ENCODE peak calls at places on chromosomes 12 and 14, in eight cellular contexts. I is PC-9; Y is effector memory CD4-positive, alpha-beta T cell; T is Peyer's patch; R is CD4-positive, alpha-beta T cell; X is kidney; K is adipocyte; A is heart right ventricle. U is an unnamed sample. For H3K9me3, the result is how much of the 10 kb centered on the place peaks cover.

GRCh38 chr14:81401420-81402122 is 1.4 kb upstream of the STON2 start:
- DNase-seq in I (peak), Y (no peak), T (no peak), R (no peak), X (no peak), K (peak), A (no peak), U (no peak)

GRCh38 chr12:92078167-92079053 is 67.2 kb downstream of the BTG1 start:
- DNase-seq in I (peak), Y (no peak), T (peak), R (no peak), X (no peak), K (peak), A (no peak), U (no peak)

GRCh38 chr14:77615231-77616132 is 955 bp downstream of the SPTLC2 start:
- DNase-seq in I (peak), Y (no peak), T (no peak), R (no peak), X (no peak), K (peak), A (no peak), U (no peak)

GRCh38 chr14:63666326-63666725 is 24.7 kb upstream of the WDR89 start:
- DNase-seq in I (peak), Y (no peak), T (no peak), R (no peak), X (no peak), K (no peak), A (no peak), U (no peak)

GRCh38 chr12:51209259-51209658 is 8.6 kb downstream of the POU6F1 start:
- DNase-seq in I (no peak), Y (no peak), T (no peak), R (no peak), X (peak), K (no peak), A (no peak), U (no peak)

GRCh38 chr12:93880853-93881522 is 203.8 kb downstream of the CRADD start:
- DNase-seq in I (peak), Y (no peak), T (no peak), R (no peak), X (no peak), K (no peak), A (no peak), U (no peak)

GRCh38 chr12:15220961-15221885 is at the start of gene RERG:
- DNase-seq in I (peak), Y (peak), T (peak), R (peak), X (peak), K (peak), A (peak), U (peak)

GRCh38 chr12:497501-498160 is 37.9 kb downstream of the B4GALNT3 start:
- DNase-seq in I (peak), Y (no peak), T (no peak), R (no peak), X (no peak), K (no peak), A (no peak), U (no peak)

GRCh38 chr14:56004807-56005579 is 113.2 kb upstream of the PELI2 start:
- DNase-seq in I (no peak), Y (no peak), T (peak), R (no peak), X (no peak), K (peak), A (peak), U (no peak)

GRCh38 chr12:6042447-6042846 is 82.0 kb downstream of the VWF start:
- DNase-seq in I (no peak), Y (no peak), T (no peak), R (no peak), X (no peak), K (no peak), A (no peak), U (no peak)

GRCh38 chr14:103607822-103608221 is 21.2 kb upstream of the KLC1 start:
- DNase-seq in I (no peak), Y (no peak), T (no peak), R (no peak), X (no peak), K (no peak), A (no peak), U (no peak)

GRCh38 chr14:24298892-24299254 is 707 bp downstream of the DHRS1 start:
- DNase-seq in I (peak), Y (no peak), T (peak), R (no peak), X (no peak), K (peak), A (no peak), U (no peak)

GRCh38 chr12:24901975-24902461 is 46.9 kb downstream of the BCAT1 start:
- DNase-seq in I (no peak), Y (no peak), T (no peak), R (no peak), X (no peak), K (no peak), A (no peak), U (no peak)

DNA sequence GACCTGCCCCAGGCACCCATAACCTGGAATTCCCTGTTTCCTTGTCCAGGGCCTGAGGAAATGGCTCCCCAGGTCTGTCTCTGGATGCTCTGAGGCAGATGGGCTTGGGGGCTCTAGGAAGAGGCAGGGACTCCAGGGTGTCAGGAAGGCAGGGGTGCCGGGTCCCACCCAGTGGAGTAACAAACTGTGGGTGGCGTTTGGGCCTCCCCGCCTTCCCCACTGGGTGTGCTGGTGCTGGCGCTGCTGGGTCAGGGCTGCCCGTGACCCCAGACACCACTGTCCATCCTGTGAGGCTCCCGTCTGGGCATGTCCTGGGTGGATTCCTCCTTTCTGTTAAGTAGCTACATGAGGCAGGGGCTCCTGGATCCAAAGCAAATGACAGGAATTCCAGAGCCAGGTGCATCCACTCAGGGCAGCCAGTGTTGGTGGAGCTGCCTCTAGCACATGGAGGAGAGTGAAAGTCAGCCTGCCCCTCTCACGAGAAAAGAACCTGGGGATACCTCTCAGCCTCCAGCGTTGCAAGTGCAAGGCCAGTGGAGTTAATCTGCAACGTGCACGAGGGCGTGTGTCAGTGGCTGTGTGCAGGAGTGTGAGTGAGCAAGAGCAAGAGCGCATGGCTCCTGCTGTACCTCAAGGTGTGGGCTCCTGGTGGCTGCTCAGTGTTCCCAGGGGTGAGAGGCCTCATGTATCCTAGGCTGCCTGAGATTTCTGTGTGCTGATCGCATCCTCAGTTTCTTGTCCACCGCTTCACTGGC is 403.1 kb downstream of the TMEM121 start:
- DNase-seq in I (no peak), Y (no peak), T (peak), R (no peak), X (peak), K (no peak), A (no peak), U (no peak)
- H3K9me3 ChIP-seq in I (under half), Y (under half), T (under half), R (under half), X (under half), K (under half), A (under half), U (under half)

GRCh38 chr14:101215266-101215665 is 311.7 kb upstream of the RTL1 start:
- DNase-seq in I (no peak), Y (no peak), T (peak), R (no peak), X (no peak), K (no peak), A (no peak), U (no peak)

GRCh38 chr14:101209594-101209993 is 306.1 kb upstream of the RTL1 start:
- DNase-seq in I (no peak), Y (no peak), T (no peak), R (no peak), X (no peak), K (no peak), A (no peak), U (no peak)
- H3K9me3 ChIP-seq in I (under half), Y (under half), T (under half), R (under half), X (under half), K (half or more), A (under half), U (under half)

GRCh38 chr12:133107121-133107520 is 23.0 kb downstream of the ZNF891 start:
- DNase-seq in I (no peak), Y (no peak), T (no peak), R (no peak), X (no peak), K (no peak), A (no peak), U (no peak)
- H3K9me3 ChIP-seq in I (half or more), Y (half or more), T (under half), R (half or more), X (half or more), K (half or more), A (half or more), U (half or more)

GRCh38 chr12:132290203-132290540 is 39.2 kb downstream of the GALNT9 start:
- DNase-seq in I (no peak), Y (no peak), T (no peak), R (no peak), X (peak), K (no peak), A (no peak), U (no peak)
- H3K9me3 ChIP-seq in I (under half), Y (under half), T (under half), R (under half), X (under half), K (under half), A (under half), U (under half)

GRCh38 chr12:131089526-131090253 is 136.0 kb downstream of the ADGRD1 start:
- DNase-seq in I (peak), Y (no peak), T (no peak), R (no peak), X (no peak), K (no peak), A (no peak), U (no peak)
- H3K9me3 ChIP-seq in I (under half), Y (under half), T (under half), R (under half), X (under half), K (under half), A (under half), U (under half)

DNA sequence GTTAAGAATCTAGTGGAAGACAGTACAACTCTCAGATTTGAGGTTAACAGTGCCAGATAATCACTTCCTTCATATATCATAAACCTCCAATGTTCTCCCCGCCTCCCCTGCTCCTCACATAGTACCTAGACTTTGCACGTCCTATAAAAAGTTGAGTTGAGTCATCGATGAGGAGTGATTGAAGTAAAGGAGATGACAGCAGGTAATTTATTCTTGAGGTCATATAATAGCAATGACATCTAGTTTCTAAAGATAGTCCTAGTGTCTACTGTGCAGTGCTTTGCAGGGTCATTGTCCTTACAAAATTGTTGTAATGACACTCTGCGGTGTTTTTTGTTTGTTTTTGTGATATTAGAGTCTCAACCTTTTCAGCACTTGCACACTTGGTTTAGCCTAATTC is 510.5 kb upstream of the LRFN5 start:
- DNase-seq in I (no peak), Y (no peak), T (no peak), R (no peak), X (no peak), K (no peak), A (no peak), U (no peak)
- H3K9me3 ChIP-seq in I (under half), Y (under half), T (under half), R (under half), X (under half), K (under half), A (under half), U (under half)

DNA sequence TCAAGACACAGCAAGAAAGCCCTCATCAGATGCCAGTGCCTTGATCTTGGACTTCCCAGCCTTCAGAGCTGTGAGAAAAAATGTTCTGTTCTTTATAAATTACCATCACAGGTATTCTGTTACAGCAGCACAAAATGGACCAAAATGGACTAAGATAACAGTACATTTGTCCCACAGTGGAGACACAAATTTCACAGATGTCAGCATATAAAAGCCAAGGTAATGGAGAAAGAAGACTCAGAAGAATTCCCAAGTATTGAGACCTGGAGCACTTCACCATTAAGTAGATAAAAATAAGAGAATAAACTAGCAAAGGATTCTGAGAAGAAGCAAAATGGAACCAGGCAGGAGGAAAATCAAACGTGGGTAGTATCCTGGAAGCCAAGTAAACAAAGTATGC is 131.0 kb downstream of the NOVA1 start:
- DNase-seq in I (no peak), Y (no peak), T (no peak), R (no peak), X (no peak), K (no peak), A (no peak), U (no peak)
- H3K9me3 ChIP-seq in I (under half), Y (under half), T (under half), R (under half), X (under half), K (under half), A (under half), U (under half)

DNA sequence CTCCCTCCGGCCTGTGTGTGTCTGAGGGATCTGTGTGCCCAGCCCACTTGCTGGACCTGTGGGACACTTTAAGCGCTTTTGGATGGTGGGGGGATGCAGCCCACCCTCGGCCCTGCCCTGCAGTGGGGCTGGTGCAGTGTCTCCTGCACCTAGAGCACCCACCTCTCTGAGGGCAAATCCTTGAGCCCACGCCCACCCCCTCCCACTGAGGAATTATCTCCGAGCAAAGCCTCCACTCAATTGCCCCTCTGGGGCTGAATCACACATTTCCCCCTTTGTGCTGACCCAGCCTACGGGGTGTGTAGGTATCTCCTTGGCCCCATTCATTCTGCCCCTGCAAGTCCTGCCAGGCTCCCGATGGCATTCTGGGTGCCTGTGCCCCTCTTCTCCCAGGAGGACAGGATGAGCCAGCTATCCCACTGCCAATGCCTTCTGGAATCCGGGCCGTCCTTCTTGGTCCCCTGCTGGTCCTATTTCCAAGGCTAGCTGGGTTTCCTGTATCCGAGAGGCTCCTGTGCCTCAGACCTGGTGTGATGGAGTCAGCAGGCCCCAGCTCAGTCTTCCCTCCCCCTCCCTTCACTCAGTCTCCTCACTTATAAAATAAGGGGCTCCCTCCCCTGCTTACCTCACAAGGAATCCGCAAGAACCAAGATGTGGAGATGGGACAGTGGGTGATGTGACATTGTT is 48.9 kb downstream of the ERH start:
- DNase-seq in I (no peak), Y (no peak), T (no peak), R (no peak), X (no peak), K (no peak), A (no peak), U (no peak)
- H3K9me3 ChIP-seq in I (under half), Y (under half), T (under half), R (under half), X (under half), K (under half), A (under half), U (under half)